ENCODE peak calls at places on chromosomes 1 and 21, in six cellular contexts. B, I, J, M, D and T are unnamed samples.
A peak's percentile ranks its signal among the peaks of the same experiment; 100 is the strongest.

GRCh38 chr1:33348676-33349080 is 27.8 kb upstream of the A3GALT2 start:
- DNase-seq in B (no peak), I (no peak), J (no peak), M (no peak), D (no peak), T (peak; percentile 10)

GRCh38 chr1:180962178-180962577 is 49.5 kb downstream of the KIAA1614 start:
- DNase-seq in B (no peak), I (no peak), J (no peak), M (no peak), D (no peak), T (peak; percentile 61)

GRCh38 chr1:9426291-9426711 is 113.0 kb upstream of the SLC25A33 start:
- DNase-seq in B (no peak), I (no peak), J (no peak), M (no peak), D (no peak), T (peak; percentile 98)

GRCh38 chr1:163596541-163597258 is 274.9 kb downstream of the NUF2 start:
- DNase-seq in B (no peak), I (no peak), J (no peak), M (no peak), D (no peak), T (no peak)

GRCh38 chr1:203142684-203143408 is 15.3 kb downstream of the ADORA1 start:
- DNase-seq in B (no peak), I (no peak), J (no peak), M (no peak), D (no peak), T (no peak)

GRCh38 chr1:94617957-94618739 is 76.6 kb upstream of the F3 start:
- DNase-seq in B (no peak), I (no peak), J (no peak), M (no peak), D (no peak), T (no peak)

GRCh38 chr1:46181343-46182260 is 5.3 kb upstream of the P3R3URF start:
- DNase-seq in B (peak; percentile 61), I (peak; percentile 55), J (no peak), M (no peak), D (no peak), T (no peak)

GRCh38 chr1:241749041-241749798 is 97.1 kb downstream of the WDR64 start:
- DNase-seq in B (no peak), I (peak; percentile 28), J (no peak), M (no peak), D (no peak), T (no peak)

GRCh38 chr1:155499953-155500621 is 62.5 kb downstream of the ASH1L start:
- DNase-seq in B (no peak), I (no peak), J (no peak), M (peak; percentile 48), D (no peak), T (peak; percentile 55)

GRCh38 chr1:31122779-31123178 is 57.3 kb upstream of the PUM1 start:
- DNase-seq in B (peak; percentile 54), I (no peak), J (peak; percentile 31), M (peak; percentile 26), D (no peak), T (no peak)

GRCh38 chr1:209926045-209926444 is 12.0 kb upstream of the SYT14 start:
- DNase-seq in B (peak; percentile 64), I (peak; percentile 98), J (no peak), M (no peak), D (no peak), T (no peak)

GRCh38 chr1:67850611-67851075 is 17.4 kb upstream of the GNG12 start:
- DNase-seq in B (peak; percentile 92), I (peak; percentile 90), J (no peak), M (peak; percentile 73), D (no peak), T (no peak)

GRCh38 chr1:1915911-1916835 is 1.1 kb downstream of the CALML6 start:
- DNase-seq in B (no peak), I (no peak), J (no peak), M (peak; percentile 4), D (no peak), T (no peak)

GRCh38 chr1:54013393-54014008 is 4.5 kb downstream of the LDLRAD1 start:
- DNase-seq in B (no peak), I (no peak), J (no peak), M (no peak), D (no peak), T (no peak)

GRCh38 chr1:14652840-14653239 is 54.4 kb downstream of the KAZN start:
- DNase-seq in B (no peak), I (no peak), J (no peak), M (no peak), D (no peak), T (no peak)

GRCh38 chr1:46168463-46168862 is 6.4 kb upstream of the TSPAN1 start:
- DNase-seq in B (peak; percentile 30), I (no peak), J (no peak), M (no peak), D (no peak), T (no peak)

GRCh38 chr1:94971491-94971924 is 44.6 kb upstream of the CNN3 start:
- DNase-seq in B (peak; percentile 85), I (peak; percentile 68), J (no peak), M (no peak), D (no peak), T (no peak)

GRCh38 chr21:35461700-35462099 is 412.6 kb upstream of the RUNX1 start:
- DNase-seq in B (no peak), I (no peak), J (no peak), M (no peak), D (no peak), T (no peak)

GRCh38 chr1:30331415-30332065 is 391.8 kb downstream of the MATN1 start:
- DNase-seq in B (no peak), I (no peak), J (no peak), M (no peak), D (no peak), T (no peak)

GRCh38 chr1:151511636-151512215 is 539 bp downstream of the CGN start:
- DNase-seq in B (no peak), I (no peak), J (peak; percentile 81), M (peak; percentile 74), D (no peak), T (peak; percentile 69)

GRCh38 chr1:36908096-36908495 is 126.2 kb downstream of the GRIK3 start:
- DNase-seq in B (no peak), I (no peak), J (no peak), M (no peak), D (no peak), T (no peak)

GRCh38 chr1:12188657-12189327 is 22.0 kb downstream of the TNFRSF1B start:
- DNase-seq in B (no peak), I (no peak), J (no peak), M (no peak), D (no peak), T (no peak)

GRCh38 chr1:45820173-45820572 is 16.8 kb downstream of the MAST2 start:
- DNase-seq in B (no peak), I (no peak), J (no peak), M (no peak), D (no peak), T (no peak)

GRCh38 chr1:117607471-117607870 is 1.6 kb downstream of the TENT5C start:
- DNase-seq in B (no peak), I (peak; percentile 10), J (peak; percentile 77), M (no peak), D (peak; percentile 32), T (peak; percentile 48)

GRCh38 chr1:168224991-168225390 is 813 bp upstream of the SFT2D2 start:
- DNase-seq in B (no peak), I (no peak), J (no peak), M (no peak), D (no peak), T (no peak)
- H2AFZ ChIP-seq in B (peak overlapping the region; percentile 48), I (no peak overlapping the region), J (no peak overlapping the region), M (no peak overlapping the region), D (peak overlapping the region; percentile 98), T (peak overlapping the region; percentile 88)

GRCh38 chr1:81689531-81689941 is 111.2 kb upstream of the ADGRL2 start:
- DNase-seq in B (peak; percentile 86), I (peak; percentile 83), J (no peak), M (no peak), D (no peak), T (no peak)
- H2AFZ ChIP-seq in B (peak overlapping the region; percentile 84), I (peak overlapping the region; percentile 48), J (peak overlapping the region; percentile 61), M (no peak overlapping the region), D (no peak overlapping the region), T (no peak overlapping the region)

DNA sequence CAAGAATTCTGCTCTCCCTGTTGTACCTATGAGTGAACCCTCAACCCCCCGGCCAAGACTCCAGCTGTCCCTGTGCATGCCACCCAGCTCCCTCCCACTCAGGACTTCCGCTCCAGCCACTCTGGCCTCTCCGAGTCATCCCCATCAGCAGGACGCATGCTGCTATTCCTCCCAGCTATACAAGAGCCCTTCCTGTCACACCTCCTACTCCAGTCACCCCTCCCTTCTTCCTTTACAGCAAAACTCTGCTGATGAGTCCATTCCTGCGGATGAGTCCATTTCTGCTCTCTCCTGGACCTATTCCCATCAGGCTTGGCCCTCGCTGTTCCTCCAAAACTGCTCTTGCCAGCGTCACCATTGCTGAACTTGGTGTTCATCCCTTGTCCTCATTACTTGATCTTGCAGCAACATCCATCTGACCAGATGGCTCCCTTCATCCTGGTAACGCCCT is 42.2 kb downstream of the H3-3A start:
- DNase-seq in B (peak; percentile 52), I (no peak), J (no peak), M (no peak), D (no peak), T (no peak)
- H2AFZ ChIP-seq in B (peak overlapping the region; percentile 53), I (peak overlapping the region; percentile 71), J (no peak overlapping the region), M (no peak overlapping the region), D (peak overlapping the region; percentile 79), T (no peak overlapping the region)

GRCh38 chr1:34994878-34995277 is 9.7 kb upstream of the TMEM35B start:
- DNase-seq in B (no peak), I (no peak), J (no peak), M (no peak), D (no peak), T (no peak)
- H2AFZ ChIP-seq in B (no peak overlapping the region), I (no peak overlapping the region), J (no peak overlapping the region), M (no peak overlapping the region), D (no peak overlapping the region), T (no peak overlapping the region)

GRCh38 chr1:211336161-211336560 is 9.5 kb downstream of the TRAF5 start:
- DNase-seq in B (no peak), I (no peak), J (no peak), M (no peak), D (no peak), T (peak; percentile 30)

GRCh38 chr1:211333906-211334305 is 7.3 kb downstream of the TRAF5 start:
- DNase-seq in B (peak; percentile 14), I (no peak), J (no peak), M (no peak), D (no peak), T (no peak)

GRCh38 chr1:211336775-211337174 is 10.1 kb downstream of the TRAF5 start:
- DNase-seq in B (no peak), I (no peak), J (no peak), M (no peak), D (no peak), T (no peak)

GRCh38 chr1:211335507-211336157 is 9.0 kb downstream of the TRAF5 start:
- DNase-seq in B (no peak), I (no peak), J (no peak), M (no peak), D (no peak), T (peak; percentile 89)

GRCh38 chr1:211334986-211335385 is 8.4 kb downstream of the TRAF5 start:
- DNase-seq in B (peak; percentile 43), I (no peak), J (no peak), M (no peak), D (no peak), T (no peak)
- H2AFZ ChIP-seq in B (no peak overlapping the region), I (no peak overlapping the region), J (no peak overlapping the region), M (no peak overlapping the region), D (no peak overlapping the region), T (no peak overlapping the region)